ENCODE peak calls at places on chromosomes 4 and X, in ten cellular contexts. V is mesenchymal stem cell; A is tibial nerve; F is SK-N-SH; W is psoas muscle; I is GM12878; C is mammary epithelial cell; Q is CD4-positive, CD25-positive, alpha-beta regulatory T cell; G is colonic mucosa; S is CD8-positive, alpha-beta memory T cell. R is an unnamed sample.

GRCh38 chrX:93874554-93874953 is 200.5 kb downstream of the FAM133A start:
- DNase-seq in V (peak; percentile 0), A (no peak), F (peak; percentile 16), W (no peak), I (no peak), C (peak; percentile 8), Q (peak; percentile 6), G (peak; percentile 22), S (no peak), R (no peak)

GRCh38 chrX:56588397-56589188 is 25.2 kb downstream of the UBQLN2 start:
- DNase-seq in V (no peak), A (no peak), F (no peak), W (no peak), I (no peak), C (peak; percentile 27), Q (no peak), G (no peak), S (no peak), R (no peak)

GRCh38 chrX:107736781-107737531 is 38.6 kb downstream of the TSC22D3 start:
- DNase-seq in V (peak; percentile 8), A (no peak), F (no peak), W (no peak), I (no peak), C (no peak), Q (no peak), G (no peak), S (no peak), R (peak; percentile 82)

GRCh38 chrX:110210417-110211139 is 107.3 kb downstream of the AMMECR1 start:
- DNase-seq in V (peak; percentile 93), A (no peak), F (no peak), W (no peak), I (no peak), C (peak; percentile 84), Q (no peak), G (no peak), S (no peak), R (no peak)

GRCh38 chr4:2817701-2818350 is 24.9 kb downstream of the SH3BP2 start:
- DNase-seq in V (no peak), A (no peak), F (peak; percentile 95), W (peak; percentile 19), I (no peak), C (peak; percentile 38), Q (no peak), G (peak; percentile 77), S (no peak), R (no peak)

GRCh38 chrX:134622056-134622812 is 36.0 kb downstream of the PLAC1 start:
- DNase-seq in V (peak; percentile 87), A (no peak), F (no peak), W (no peak), I (peak; percentile 35), C (peak; percentile 77), Q (peak; percentile 40), G (no peak), S (no peak), R (no peak)

GRCh38 chrX:107559506-107559905 is 68.8 kb upstream of the PRPS1 start:
- DNase-seq in V (no peak), A (no peak), F (no peak), W (no peak), I (no peak), C (no peak), Q (no peak), G (no peak), S (no peak), R (no peak)

GRCh38 chr4:15368906-15369305 is 58.9 kb upstream of the C1QTNF7 start:
- DNase-seq in V (peak; percentile 69), A (no peak), F (no peak), W (no peak), I (no peak), C (peak; percentile 28), Q (no peak), G (no peak), S (no peak), R (no peak)

DNA sequence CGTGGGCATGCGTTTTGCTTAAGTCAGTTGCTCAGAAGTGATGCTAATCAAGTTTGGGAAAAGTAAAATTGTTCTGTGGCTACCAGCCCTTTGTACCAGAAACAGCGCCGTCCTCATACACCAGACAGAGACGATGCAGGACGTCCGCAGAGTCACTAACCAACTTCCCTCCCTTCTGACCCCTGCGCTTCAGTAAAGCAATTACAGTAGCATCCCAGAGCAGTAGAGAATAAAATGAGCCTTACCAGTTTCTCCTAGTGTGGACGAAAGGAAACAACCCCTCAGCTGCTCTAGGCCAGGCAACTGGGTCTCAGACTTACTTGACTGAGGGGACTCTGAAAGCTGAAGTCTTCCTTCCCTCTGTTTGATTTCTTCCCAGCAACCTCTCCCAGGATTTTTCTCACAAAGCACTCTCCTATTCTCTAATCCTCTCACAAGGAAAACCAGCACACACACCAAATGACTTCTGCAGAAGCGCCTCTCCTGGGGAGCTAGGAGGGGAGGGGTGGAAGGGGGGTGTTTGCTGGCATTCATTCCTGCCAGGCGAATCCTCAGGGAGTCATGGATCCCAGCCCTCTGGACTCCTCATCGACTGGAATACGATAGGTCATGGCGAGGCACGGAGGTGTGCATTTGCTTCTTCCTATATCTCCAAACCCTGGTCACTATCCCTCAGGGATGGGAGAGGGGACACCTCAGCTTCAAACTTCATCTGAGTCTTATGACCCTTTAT is 56.0 kb upstream of the MID1 start:
- DNase-seq in V (no peak), A (no peak), F (no peak), W (no peak), I (no peak), C (no peak), Q (no peak), G (no peak), S (no peak), R (no peak)
- H3K4me3 ChIP-seq in V (peak overlapping the region; percentile 39), A (no peak overlapping the region), F (no peak overlapping the region), W (no peak overlapping the region), I (no peak overlapping the region), C (no peak overlapping the region), Q (no peak overlapping the region), G (no peak overlapping the region), S (no peak overlapping the region), R (no peak overlapping the region)

GRCh38 chrX:20015422-20015821 is 24.6 kb upstream of the BCLAF3 start:
- DNase-seq in V (no peak), A (no peak), F (no peak), W (no peak), I (no peak), C (no peak), Q (no peak), G (no peak), S (no peak), R (no peak)
- H3K9me3 ChIP-seq in V (peaks cover 48% of the 10 kb centered on the region), A (no peaks in the 10 kb centered on the region), F (no peaks in the 10 kb centered on the region), W (peaks cover 7% of the 10 kb centered on the region), I (no peaks in the 10 kb centered on the region), C (peaks cover 27% of the 10 kb centered on the region), Q (no peaks in the 10 kb centered on the region), G (no peaks in the 10 kb centered on the region), S (no peaks in the 10 kb centered on the region), R (no peaks in the 10 kb centered on the region)

GRCh38 chrX:9528498-9528897 is 63.6 kb downstream of the TBL1X start:
- DNase-seq in V (no peak), A (no peak), F (no peak), W (no peak), I (no peak), C (no peak), Q (no peak), G (no peak), S (no peak), R (no peak)

GRCh38 chrX:9526965-9527364 is 62.1 kb downstream of the TBL1X start:
- DNase-seq in V (no peak), A (no peak), F (no peak), W (no peak), I (no peak), C (no peak), Q (no peak), G (no peak), S (no peak), R (no peak)

GRCh38 chrX:9530848-9531274 is 66.0 kb downstream of the TBL1X start:
- DNase-seq in V (peak; percentile 87), A (peak; percentile 24), F (peak; percentile 81), W (peak; percentile 51), I (no peak), C (peak; percentile 3), Q (peak; percentile 81), G (peak; percentile 47), S (peak; percentile 37), R (peak; percentile 77)

GRCh38 chrX:9532349-9532748 is 67.5 kb downstream of the TBL1X start:
- DNase-seq in V (no peak), A (no peak), F (no peak), W (no peak), I (no peak), C (no peak), Q (no peak), G (no peak), S (no peak), R (no peak)

DNA sequence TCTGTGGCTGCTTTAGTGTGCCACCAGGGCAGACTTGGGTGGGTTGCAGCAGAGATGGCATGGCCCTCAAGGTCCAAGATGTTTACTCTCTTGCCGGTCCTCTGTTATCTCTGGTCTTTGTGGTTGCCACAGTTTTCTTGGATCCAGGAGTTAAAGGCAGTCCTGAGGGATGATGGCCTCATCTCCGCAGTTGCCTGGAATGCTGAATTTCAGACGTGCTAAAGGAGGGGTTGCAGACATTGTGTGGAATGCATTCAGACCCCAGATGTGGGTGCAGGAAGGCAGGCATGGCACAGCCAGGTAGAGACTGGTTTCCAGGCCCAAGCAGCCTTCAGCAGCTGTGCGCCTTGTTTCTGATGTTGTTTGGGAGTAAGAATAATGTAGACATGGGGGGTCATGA is 64.4 kb downstream of the TBL1X start:
- DNase-seq in V (no peak), A (no peak), F (no peak), W (no peak), I (no peak), C (no peak), Q (no peak), G (no peak), S (no peak), R (no peak)
- H3K4me1 ChIP-seq in V (peaks cover 8% of the 10 kb centered on the region), A (no peaks in the 10 kb centered on the region), F (peaks cover 6% of the 10 kb centered on the region), W (no peaks in the 10 kb centered on the region), I (no peaks in the 10 kb centered on the region), C (no peaks in the 10 kb centered on the region), Q (peaks cover 10% of the 10 kb centered on the region), G (no peaks in the 10 kb centered on the region), S (peaks cover 9% of the 10 kb centered on the region), R (no peaks in the 10 kb centered on the region)

GRCh38 chr4:37453004-37453360 is 208.4 kb downstream of the NWD2 start:
- DNase-seq in V (peak; percentile 40), A (no peak), F (peak; percentile 47), W (no peak), I (peak; percentile 23), C (peak; percentile 64), Q (peak; percentile 71), G (peak; percentile 85), S (no peak), R (no peak)

GRCh38 chr4:37455301-37456062 is 210.9 kb downstream of the NWD2 start:
- DNase-seq in V (no peak), A (no peak), F (no peak), W (no peak), I (no peak), C (no peak), Q (no peak), G (peak; percentile 63), S (no peak), R (peak; percentile 57)

GRCh38 chr4:37453361-37454262 is 209.1 kb downstream of the NWD2 start:
- DNase-seq in V (peak; percentile 19), A (peak; percentile 15), F (peak; percentile 74), W (peak; percentile 45), I (no peak), C (peak; percentile 28), Q (peak; percentile 42), G (peak; percentile 84), S (no peak), R (peak; percentile 86)

GRCh38 chr4:37451646-37452045 is 207.1 kb downstream of the NWD2 start:
- DNase-seq in V (no peak), A (no peak), F (no peak), W (no peak), I (no peak), C (no peak), Q (no peak), G (no peak), S (no peak), R (no peak)

DNA sequence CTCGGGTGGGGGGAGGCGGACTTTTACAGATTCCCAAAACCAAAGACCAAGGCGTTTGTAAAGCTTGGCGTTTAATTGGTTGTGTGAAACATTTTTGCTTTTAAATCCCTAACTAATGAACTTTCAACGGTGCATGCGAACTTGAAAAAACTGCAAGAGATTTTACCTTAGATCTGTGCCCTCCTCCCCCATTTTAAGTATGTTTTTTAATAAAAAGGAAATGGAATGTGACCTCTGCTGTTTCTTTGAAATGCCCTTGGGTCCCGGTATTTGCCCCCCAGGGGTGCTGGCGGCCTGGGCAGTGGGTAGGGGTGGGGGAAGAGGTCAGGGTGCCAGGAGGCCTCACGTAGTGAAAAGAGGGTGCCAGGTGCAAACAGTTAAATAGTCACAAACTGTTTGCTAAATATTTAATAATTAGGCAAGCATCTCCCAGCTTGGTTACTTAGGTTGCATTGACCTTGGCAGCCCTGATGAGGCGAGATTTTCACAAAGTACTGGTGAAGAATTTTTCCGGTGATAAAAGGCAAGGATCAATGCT is 209.8 kb downstream of the NWD2 start:
- DNase-seq in V (no peak), A (no peak), F (no peak), W (no peak), I (no peak), C (no peak), Q (no peak), G (no peak), S (no peak), R (peak; percentile 53)
- H3K4me3 ChIP-seq in V (no peak overlapping the region), A (peak overlapping the region; percentile 60), F (no peak overlapping the region), W (peak overlapping the region; percentile 67), I (no peak overlapping the region), C (peak overlapping the region; percentile 14), Q (no peak overlapping the region), G (peak overlapping the region; percentile 57), S (no peak overlapping the region), R (peak overlapping the region; percentile 56)

R was measured in right lobe of liver.